ENCODE peak calls at places on chromosomes 5 and 9, in eight cellular contexts. One of them, this sample, is unnamed.
A peak's percentile ranks its signal among the peaks of the same experiment; 100 is the strongest.

GRCh38 chr9:129330711-129331279 is 152.7 kb upstream of the IER5L start:
- DNase-seq in brain microvascular endothelial cell: no peak
- DNase-seq in pancreas: no peak
- DNase-seq in GM23338: peak; percentile 36
- DNase-seq in heart right ventricle: no peak
- DNase-seq in fibroblast of lung: peak; percentile 43
- DNase-seq in upper lobe of right lung: no peak
- DNase-seq in lower lobe of right lung: no peak
- DNase-seq in this sample: no peak

GRCh38 chr9:107279084-107279483 is 4.0 kb upstream of the RAD23B start:
- DNase-seq in brain microvascular endothelial cell: no peak
- DNase-seq in pancreas: no peak
- DNase-seq in GM23338: no peak
- DNase-seq in heart right ventricle: no peak
- DNase-seq in fibroblast of lung: no peak
- DNase-seq in upper lobe of right lung: no peak
- DNase-seq in lower lobe of right lung: no peak
- DNase-seq in this sample: no peak

GRCh38 chr9:108272350-108272899 is 583.4 kb downstream of the ACTL7B start:
- DNase-seq in brain microvascular endothelial cell: peak; percentile 18
- DNase-seq in pancreas: peak; percentile 53
- DNase-seq in GM23338: peak; percentile 60
- DNase-seq in heart right ventricle: peak; percentile 43
- DNase-seq in fibroblast of lung: peak; percentile 80
- DNase-seq in upper lobe of right lung: peak; percentile 66
- DNase-seq in lower lobe of right lung: peak; percentile 53
- DNase-seq in this sample: peak; percentile 49

GRCh38 chr5:76607353-76607871 is 15.8 kb downstream of the F2RL2 start:
- DNase-seq in brain microvascular endothelial cell: no peak
- DNase-seq in pancreas: no peak
- DNase-seq in GM23338: peak; percentile 65
- DNase-seq in heart right ventricle: no peak
- DNase-seq in fibroblast of lung: peak; percentile 58
- DNase-seq in upper lobe of right lung: no peak
- DNase-seq in lower lobe of right lung: no peak
- DNase-seq in this sample: no peak

GRCh38 chr5:73528248-73528647 is 30.0 kb downstream of the BTF3 start:
- DNase-seq in brain microvascular endothelial cell: no peak
- DNase-seq in pancreas: no peak
- DNase-seq in GM23338: no peak
- DNase-seq in heart right ventricle: no peak
- DNase-seq in fibroblast of lung: no peak
- DNase-seq in upper lobe of right lung: no peak
- DNase-seq in lower lobe of right lung: no peak
- DNase-seq in this sample: no peak

GRCh38 chr9:75239176-75239575 is 150.9 kb downstream of the OSTF1 start:
- DNase-seq in brain microvascular endothelial cell: peak; percentile 56
- DNase-seq in pancreas: peak; percentile 36
- DNase-seq in GM23338: peak; percentile 35
- DNase-seq in heart right ventricle: no peak
- DNase-seq in fibroblast of lung: peak; percentile 9
- DNase-seq in upper lobe of right lung: peak; percentile 74
- DNase-seq in lower lobe of right lung: peak; percentile 79
- DNase-seq in this sample: no peak

GRCh38 chr9:73149371-73150067 is 2.1 kb upstream of the ANXA1 start:
- DNase-seq in brain microvascular endothelial cell: peak; percentile 83
- DNase-seq in pancreas: no peak
- DNase-seq in GM23338: no peak
- DNase-seq in heart right ventricle: no peak
- DNase-seq in fibroblast of lung: peak; percentile 91
- DNase-seq in upper lobe of right lung: no peak
- DNase-seq in lower lobe of right lung: no peak
- DNase-seq in this sample: no peak

GRCh38 chr5:135332519-135333150 is 66.4 kb downstream of the MACROH2A1 start:
- DNase-seq in brain microvascular endothelial cell: peak; percentile 33
- DNase-seq in pancreas: no peak
- DNase-seq in GM23338: peak; percentile 86
- DNase-seq in heart right ventricle: no peak
- DNase-seq in fibroblast of lung: peak; percentile 85
- DNase-seq in upper lobe of right lung: no peak
- DNase-seq in lower lobe of right lung: no peak
- DNase-seq in this sample: no peak

GRCh38 chr5:172428224-172429166 is 25.8 kb downstream of the SH3PXD2B start:
- DNase-seq in brain microvascular endothelial cell: no peak
- DNase-seq in pancreas: no peak
- DNase-seq in GM23338: no peak
- DNase-seq in heart right ventricle: no peak
- DNase-seq in fibroblast of lung: no peak
- DNase-seq in upper lobe of right lung: no peak
- DNase-seq in lower lobe of right lung: no peak
- DNase-seq in this sample: no peak

GRCh38 chr9:33781736-33782135 is 13.6 kb upstream of the PRSS3 start:
- DNase-seq in brain microvascular endothelial cell: no peak
- DNase-seq in pancreas: no peak
- DNase-seq in GM23338: no peak
- DNase-seq in heart right ventricle: no peak
- DNase-seq in fibroblast of lung: no peak
- DNase-seq in upper lobe of right lung: no peak
- DNase-seq in lower lobe of right lung: no peak
- DNase-seq in this sample: no peak

GRCh38 chr9:23820731-23821399 is 5.2 kb downstream of the ELAVL2 start:
- DNase-seq in brain microvascular endothelial cell: no peak
- DNase-seq in pancreas: peak; percentile 15
- DNase-seq in GM23338: peak; percentile 69
- DNase-seq in heart right ventricle: no peak
- DNase-seq in fibroblast of lung: no peak
- DNase-seq in upper lobe of right lung: peak; percentile 57
- DNase-seq in lower lobe of right lung: no peak
- DNase-seq in this sample: no peak

GRCh38 chr9:135615666-135616620 is 23.4 kb downstream of the GLT6D1 start:
- DNase-seq in brain microvascular endothelial cell: no peak
- DNase-seq in pancreas: no peak
- DNase-seq in GM23338: no peak
- DNase-seq in heart right ventricle: no peak
- DNase-seq in fibroblast of lung: no peak
- DNase-seq in upper lobe of right lung: no peak
- DNase-seq in lower lobe of right lung: no peak
- DNase-seq in this sample: no peak

GRCh38 chr5:139966856-139967255 is 76.2 kb downstream of the NRG2 start:
- DNase-seq in brain microvascular endothelial cell: no peak
- DNase-seq in pancreas: no peak
- DNase-seq in GM23338: no peak
- DNase-seq in heart right ventricle: no peak
- DNase-seq in fibroblast of lung: no peak
- DNase-seq in upper lobe of right lung: peak; percentile 41
- DNase-seq in lower lobe of right lung: no peak
- DNase-seq in this sample: no peak

GRCh38 chr5:83393467-83393866 is 78.1 kb upstream of the VCAN start:
- DNase-seq in brain microvascular endothelial cell: no peak
- DNase-seq in pancreas: no peak
- DNase-seq in GM23338: no peak
- DNase-seq in heart right ventricle: no peak
- DNase-seq in fibroblast of lung: no peak
- DNase-seq in upper lobe of right lung: no peak
- DNase-seq in lower lobe of right lung: no peak
- DNase-seq in this sample: no peak

GRCh38 chr5:104088876-104089778 is 526.5 kb upstream of the NUDT12 start:
- DNase-seq in brain microvascular endothelial cell: no peak
- DNase-seq in pancreas: no peak
- DNase-seq in GM23338: no peak
- DNase-seq in heart right ventricle: no peak
- DNase-seq in fibroblast of lung: no peak
- DNase-seq in upper lobe of right lung: no peak
- DNase-seq in lower lobe of right lung: no peak
- DNase-seq in this sample: no peak

GRCh38 chr5:17132444-17133083 is 84.9 kb upstream of the BASP1 start:
- DNase-seq in brain microvascular endothelial cell: peak; percentile 53
- DNase-seq in pancreas: no peak
- DNase-seq in GM23338: peak; percentile 69
- DNase-seq in heart right ventricle: no peak
- DNase-seq in fibroblast of lung: peak; percentile 72
- DNase-seq in upper lobe of right lung: no peak
- DNase-seq in lower lobe of right lung: no peak
- DNase-seq in this sample: no peak

GRCh38 chr5:2557435-2557834 is 194.0 kb downstream of the IRX2 start:
- DNase-seq in brain microvascular endothelial cell: no peak
- DNase-seq in pancreas: no peak
- DNase-seq in GM23338: no peak
- DNase-seq in heart right ventricle: no peak
- DNase-seq in fibroblast of lung: no peak
- DNase-seq in upper lobe of right lung: no peak
- DNase-seq in lower lobe of right lung: no peak
- DNase-seq in this sample: no peak

GRCh38 chr5:53029608-53030007 is 40.5 kb downstream of the ITGA2 start:
- DNase-seq in brain microvascular endothelial cell: no peak
- DNase-seq in pancreas: no peak
- DNase-seq in GM23338: no peak
- DNase-seq in heart right ventricle: no peak
- DNase-seq in fibroblast of lung: no peak
- DNase-seq in upper lobe of right lung: no peak
- DNase-seq in lower lobe of right lung: no peak
- DNase-seq in this sample: no peak

GRCh38 chr9:21684831-21685362 is 117.5 kb upstream of the MTAP start:
- DNase-seq in brain microvascular endothelial cell: peak; percentile 79
- DNase-seq in pancreas: no peak
- DNase-seq in GM23338: no peak
- DNase-seq in heart right ventricle: no peak
- DNase-seq in fibroblast of lung: peak; percentile 36
- DNase-seq in upper lobe of right lung: no peak
- DNase-seq in lower lobe of right lung: no peak
- DNase-seq in this sample: peak; percentile 69

GRCh38 chr5:154614595-154614994 is 136.6 kb upstream of the HAND1 start:
- DNase-seq in brain microvascular endothelial cell: no peak
- DNase-seq in pancreas: no peak
- DNase-seq in GM23338: no peak
- DNase-seq in heart right ventricle: no peak
- DNase-seq in fibroblast of lung: no peak
- DNase-seq in upper lobe of right lung: no peak
- DNase-seq in lower lobe of right lung: no peak
- DNase-seq in this sample: no peak
- H3K27me3 ChIP-seq in brain microvascular endothelial cell: peaks cover 26% of the 10 kb centered on the region
- H3K27me3 ChIP-seq in pancreas: peaks cover 28% of the 10 kb centered on the region
- H3K27me3 ChIP-seq in GM23338: peaks cover 37% of the 10 kb centered on the region
- H3K27me3 ChIP-seq in heart right ventricle: peaks cover 44% of the 10 kb centered on the region
- H3K27me3 ChIP-seq in fibroblast of lung: peaks cover 7% of the 10 kb centered on the region
- H3K27me3 ChIP-seq in upper lobe of right lung: peaks cover 30% of the 10 kb centered on the region
- H3K27me3 ChIP-seq in lower lobe of right lung: peaks cover 32% of the 10 kb centered on the region
- H3K27me3 ChIP-seq in this sample: no peaks in the 10 kb centered on the region

DNA sequence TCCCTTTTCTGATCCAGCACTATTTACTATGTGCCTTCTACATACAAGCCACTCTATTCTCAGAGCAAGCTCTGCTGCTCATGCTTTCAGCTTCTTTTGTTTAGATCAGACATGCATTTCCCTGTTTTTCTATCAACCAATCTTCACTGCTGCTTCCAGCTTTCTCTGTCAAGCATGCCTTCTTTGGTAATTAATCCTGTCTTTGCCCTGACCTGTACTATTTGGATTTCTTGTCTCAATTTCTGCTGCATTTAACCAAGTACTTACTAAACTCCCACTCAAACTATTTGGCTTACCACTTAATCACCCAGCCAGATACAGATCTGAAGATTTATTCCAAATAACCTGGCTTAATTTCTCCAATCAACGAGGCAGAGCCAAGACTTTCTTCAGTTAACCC is 25.4 kb downstream of the OSMR start:
- DNase-seq in brain microvascular endothelial cell: no peak
- DNase-seq in pancreas: no peak
- DNase-seq in GM23338: no peak
- DNase-seq in heart right ventricle: no peak
- DNase-seq in fibroblast of lung: peak; percentile 26
- DNase-seq in upper lobe of right lung: no peak
- DNase-seq in lower lobe of right lung: no peak
- DNase-seq in this sample: no peak
- H3K4me3 ChIP-seq in brain microvascular endothelial cell: no peak overlapping the region
- H3K4me3 ChIP-seq in pancreas: no peak overlapping the region
- H3K4me3 ChIP-seq in GM23338: no peak overlapping the region
- H3K4me3 ChIP-seq in heart right ventricle: no peak overlapping the region
- H3K4me3 ChIP-seq in fibroblast of lung: no peak overlapping the region
- H3K4me3 ChIP-seq in upper lobe of right lung: no peak overlapping the region
- H3K4me3 ChIP-seq in lower lobe of right lung: no peak overlapping the region
- H3K4me3 ChIP-seq in this sample: no peak overlapping the region

GRCh38 chr5:120228262-120229031 is 235.7 kb upstream of the PRR16 start:
- DNase-seq in brain microvascular endothelial cell: no peak
- DNase-seq in pancreas: no peak
- DNase-seq in GM23338: peak; percentile 44
- DNase-seq in heart right ventricle: no peak
- DNase-seq in fibroblast of lung: no peak
- DNase-seq in upper lobe of right lung: no peak
- DNase-seq in lower lobe of right lung: no peak
- DNase-seq in this sample: no peak
- TF ChIP-seq CTCF in brain microvascular endothelial cell: peak; percentile 11
- TF ChIP-seq CTCF in pancreas: no peak
- TF ChIP-seq CTCF in GM23338: peak; percentile 33
- TF ChIP-seq CTCF in heart right ventricle: no peak
- TF ChIP-seq CTCF in fibroblast of lung: no peak
- TF ChIP-seq CTCF in upper lobe of right lung: no peak
- TF ChIP-seq CTCF in lower lobe of right lung: no peak
- TF ChIP-seq CTCF in this sample: no peak

GRCh38 chr5:93601433-93602175 is 18.6 kb downstream of the NR2F1 start:
- DNase-seq in brain microvascular endothelial cell: no peak
- DNase-seq in pancreas: no peak
- DNase-seq in GM23338: peak; percentile 74
- DNase-seq in heart right ventricle: no peak
- DNase-seq in fibroblast of lung: peak; percentile 94
- DNase-seq in upper lobe of right lung: no peak
- DNase-seq in lower lobe of right lung: no peak
- DNase-seq in this sample: no peak

GRCh38 chr5:93602261-93603149 is 19.5 kb downstream of the NR2F1 start:
- DNase-seq in brain microvascular endothelial cell: no peak
- DNase-seq in pancreas: no peak
- DNase-seq in GM23338: peak; percentile 87
- DNase-seq in heart right ventricle: no peak
- DNase-seq in fibroblast of lung: no peak
- DNase-seq in upper lobe of right lung: no peak
- DNase-seq in lower lobe of right lung: no peak
- DNase-seq in this sample: no peak

GRCh38 chr5:93604119-93604963 is 21.3 kb downstream of the NR2F1 start:
- DNase-seq in brain microvascular endothelial cell: no peak
- DNase-seq in pancreas: peak; percentile 18
- DNase-seq in GM23338: peak; percentile 69
- DNase-seq in heart right ventricle: no peak
- DNase-seq in fibroblast of lung: peak; percentile 70
- DNase-seq in upper lobe of right lung: peak; percentile 66
- DNase-seq in lower lobe of right lung: no peak
- DNase-seq in this sample: no peak

GRCh38 chr5:93603711-93604118 is 20.7 kb downstream of the NR2F1 start:
- DNase-seq in brain microvascular endothelial cell: no peak
- DNase-seq in pancreas: no peak
- DNase-seq in GM23338: peak; percentile 67
- DNase-seq in heart right ventricle: no peak
- DNase-seq in fibroblast of lung: no peak
- DNase-seq in upper lobe of right lung: no peak
- DNase-seq in lower lobe of right lung: no peak
- DNase-seq in this sample: no peak

DNA sequence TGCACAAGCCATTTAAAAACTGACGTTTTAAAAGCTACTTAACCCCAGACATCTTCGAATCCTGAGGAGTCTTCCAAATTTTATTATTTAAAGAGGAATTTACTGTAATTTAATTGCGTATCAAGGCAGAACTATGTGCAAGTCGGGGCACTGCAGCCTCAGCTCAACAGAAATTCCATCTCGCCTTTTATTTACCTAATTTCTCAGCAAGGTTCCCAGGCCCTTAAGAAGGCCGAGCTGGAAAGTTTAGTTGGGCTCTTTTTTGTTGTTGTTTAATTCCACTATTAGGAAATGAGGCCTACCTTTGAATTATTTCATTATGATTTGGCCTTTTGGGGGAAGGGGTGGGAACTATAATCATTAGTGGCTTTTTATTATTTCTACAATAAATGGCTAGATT is 20.2 kb downstream of the NR2F1 start:
- DNase-seq in brain microvascular endothelial cell: no peak
- DNase-seq in pancreas: no peak
- DNase-seq in GM23338: peak; percentile 52
- DNase-seq in heart right ventricle: no peak
- DNase-seq in fibroblast of lung: no peak
- DNase-seq in upper lobe of right lung: no peak
- DNase-seq in lower lobe of right lung: no peak
- DNase-seq in this sample: no peak
- H3K27me3 ChIP-seq in brain microvascular endothelial cell: no peaks in the 10 kb centered on the region
- H3K27me3 ChIP-seq in pancreas: peaks cover 54% of the 10 kb centered on the region
- H3K27me3 ChIP-seq in GM23338: peaks cover 100% of the 10 kb centered on the region
- H3K27me3 ChIP-seq in heart right ventricle: peaks cover 100% of the 10 kb centered on the region
- H3K27me3 ChIP-seq in fibroblast of lung: no peaks in the 10 kb centered on the region
- H3K27me3 ChIP-seq in upper lobe of right lung: peaks cover 91% of the 10 kb centered on the region
- H3K27me3 ChIP-seq in lower lobe of right lung: peaks cover 91% of the 10 kb centered on the region
- H3K27me3 ChIP-seq in this sample: peaks cover 21% of the 10 kb centered on the region